ENCODE peak calls at places on chromosome 19, in eight cellular contexts. Z is endothelial cell of umbilical vein, L is neuronal stem cell, P is EH, M is AG08396, K is kidney glomerular epithelial cell, A is RPMI7951, Q is neural progenitor cell. U is an unnamed sample.

GRCh38 chr19:8302357-8302691 is 5.8 kb downstream of the CD320 start:
- DNase-seq in Z (no peak), L (no peak), P (no peak), M (no peak), K (no peak), A (no peak), Q (no peak), U (no peak)

GRCh38 chr19:51099070-51099382 is 9.2 kb downstream of the CTU1 start:
- DNase-seq in Z (no peak), L (no peak), P (no peak), M (no peak), K (no peak), A (no peak), Q (no peak), U (no peak)

GRCh38 chr19:8373867-8374813 is 10.2 kb downstream of the ANGPTL4 start:
- DNase-seq in Z (no peak), L (no peak), P (no peak), M (no peak), K (no peak), A (no peak), Q (no peak), U (no peak)

GRCh38 chr19:49637865-49638350 is 2.0 kb downstream of the RRAS start:
- DNase-seq in Z (peak; percentile 67), L (no peak), P (peak; percentile 90), M (peak; percentile 87), K (peak; percentile 39), A (peak; percentile 87), Q (peak; percentile 64), U (peak; percentile 81)

GRCh38 chr19:40613669-40614594 is 12.8 kb downstream of the LTBP4 start:
- DNase-seq in Z (no peak), L (no peak), P (peak; percentile 68), M (no peak), K (no peak), A (peak; percentile 91), Q (peak; percentile 93), U (peak; percentile 68)

GRCh38 chr19:12867120-12868099 is 13.8 kb downstream of the DNASE2 start:
- DNase-seq in Z (peak; percentile 73), L (peak; percentile 90), P (peak; percentile 62), M (peak; percentile 93), K (peak; percentile 13), A (peak; percentile 62), Q (peak; percentile 93), U (peak; percentile 37)

GRCh38 chr19:43759515-43759914 is 4.8 kb upstream of the SMG9 start:
- DNase-seq in Z (peak; percentile 37), L (no peak), P (peak; percentile 85), M (no peak), K (no peak), A (peak; percentile 94), Q (no peak), U (peak; percentile 57)

GRCh38 chr19:22806418-22806817 is 22.5 kb upstream of the ZNF99 start:
- DNase-seq in Z (no peak), L (no peak), P (no peak), M (no peak), K (no peak), A (no peak), Q (no peak), U (no peak)

GRCh38 chr19:47229674-47230121 is 1.3 kb downstream of the BBC3 start:
- DNase-seq in Z (peak; percentile 67), L (no peak), P (peak; percentile 30), M (no peak), K (peak; percentile 13), A (peak; percentile 28), Q (no peak), U (peak; percentile 35)

GRCh38 chr19:49427855-49428546 is 2.8 kb downstream of the GFY start:
- DNase-seq in Z (no peak), L (no peak), P (peak; percentile 17), M (no peak), K (no peak), A (no peak), Q (peak; percentile 80), U (no peak)

GRCh38 chr19:13839938-13840750 is 36.8 kb upstream of the NANOS3 start:
- DNase-seq in Z (peak; percentile 47), L (no peak), P (peak; percentile 79), M (peak; percentile 66), K (peak; percentile 47), A (peak; percentile 87), Q (no peak), U (peak; percentile 34)

GRCh38 chr19:49696865-49697264 is 5.9 kb downstream of the CPT1C start:
- DNase-seq in Z (no peak), L (no peak), P (no peak), M (no peak), K (no peak), A (no peak), Q (no peak), U (no peak)

GRCh38 chr19:58356971-58357797 is 3.9 kb upstream of the A1BG start:
- DNase-seq in Z (no peak), L (no peak), P (peak; percentile 45), M (no peak), K (no peak), A (peak; percentile 26), Q (no peak), U (no peak)

GRCh38 chr19:45276284-45276687 is 25.2 kb downstream of the MARK4 start:
- DNase-seq in Z (no peak), L (no peak), P (peak; percentile 15), M (no peak), K (no peak), A (no peak), Q (no peak), U (no peak)

GRCh38 chr19:4795400-4795799 is 3.9 kb downstream of the FEM1A start:
- DNase-seq in Z (no peak), L (no peak), P (peak; percentile 21), M (peak; percentile 4), K (no peak), A (peak; percentile 27), Q (no peak), U (no peak)

GRCh38 chr19:52227980-52228379 is 38.1 kb downstream of the PPP2R1A start:
- DNase-seq in Z (no peak), L (no peak), P (no peak), M (no peak), K (no peak), A (no peak), Q (no peak), U (no peak)

GRCh38 chr19:38666662-38667448 is 19.4 kb downstream of the ACTN4 start:
- DNase-seq in Z (peak; percentile 90), L (peak; percentile 70), P (peak; percentile 92), M (no peak), K (peak; percentile 52), A (peak; percentile 90), Q (peak; percentile 58), U (peak; percentile 76)

GRCh38 chr19:1223018-1223855 is 14.6 kb downstream of the CBARP start:
- DNase-seq in Z (no peak), L (no peak), P (peak; percentile 53), M (peak; percentile 69), K (no peak), A (peak; percentile 43), Q (peak; percentile 66), U (no peak)

GRCh38 chr19:8079988-8080387 is 27.4 kb downstream of the CCL25 start:
- DNase-seq in Z (no peak), L (no peak), P (no peak), M (no peak), K (no peak), A (no peak), Q (no peak), U (no peak)

GRCh38 chr19:7679017-7679720 is 1.5 kb upstream of the TRAPPC5 start:
- DNase-seq in Z (no peak), L (no peak), P (peak; percentile 8), M (no peak), K (no peak), A (peak; percentile 18), Q (no peak), U (no peak)

GRCh38 chr19:55256562-55257460 is 2.0 kb downstream of the PPP6R1 start:
- DNase-seq in Z (no peak), L (no peak), P (no peak), M (no peak), K (no peak), A (no peak), Q (no peak), U (peak; percentile 10)

GRCh38 chr19:13104848-13105646 is 2.4 kb upstream of the LYL1 start:
- DNase-seq in Z (no peak), L (no peak), P (no peak), M (no peak), K (no peak), A (no peak), Q (no peak), U (no peak)

U was measured in fibroblast of the aortic adventitia.